ENCODE peak calls at places on chromosomes 3 and 15, in eight cellular contexts. J is NCI-H82; U is GM12891; F is C1 segment of cervical spinal cord; A is naive thymus-derived CD4-positive, alpha-beta T cell; T is activated CD8-positive, alpha-beta memory T cell treated with anti-CD3 and anti-CD28 coated beads for 1 hour; B is GOT3; R is esophagus squamous epithelium. V is an unnamed sample.

GRCh38 chr3:152574461-152575079 is 260.4 kb upstream of the P2RY1 start:
- DNase-seq in J (peak; percentile 81), U (no peak), F (no peak), A (peak; percentile 17), T (peak; percentile 2), B (no peak), R (no peak), V (peak; percentile 74)

GRCh38 chr3:182980204-182981037 is at the start of gene DCUN1D1:
- DNase-seq in J (peak; percentile 91), U (peak; percentile 96), F (peak; percentile 60), A (peak; percentile 86), T (peak; percentile 83), B (peak; percentile 76), R (peak; percentile 21), V (peak; percentile 75)

GRCh38 chr3:192212335-192212734 is 515.0 kb downstream of the FGF12 start:
- DNase-seq in J (peak; percentile 35), U (no peak), F (no peak), A (no peak), T (no peak), B (no peak), R (no peak), V (no peak)

GRCh38 chr3:19543212-19543841 is 390.7 kb downstream of the EFHB start:
- DNase-seq in J (peak; percentile 66), U (no peak), F (no peak), A (no peak), T (no peak), B (no peak), R (no peak), V (no peak)

GRCh38 chr15:65519781-65520299 is 2.4 kb upstream of the DPP8 start:
- DNase-seq in J (no peak), U (no peak), F (no peak), A (no peak), T (no peak), B (no peak), R (no peak), V (no peak)

GRCh38 chr3:187719628-187720336 is 17.4 kb upstream of the RTP2 start:
- DNase-seq in J (no peak), U (no peak), F (no peak), A (no peak), T (no peak), B (no peak), R (no peak), V (no peak)

GRCh38 chr3:128348805-128349531 is 117.7 kb downstream of the DNAJB8 start:
- DNase-seq in J (peak; percentile 78), U (peak; percentile 47), F (no peak), A (no peak), T (no peak), B (no peak), R (no peak), V (no peak)

GRCh38 chr3:186427627-186428026 is 65.6 kb upstream of the DGKG start:
- DNase-seq in J (no peak), U (no peak), F (no peak), A (no peak), T (no peak), B (no peak), R (no peak), V (no peak)

GRCh38 chr3:8649757-8650156 is 5.2 kb upstream of the SSUH2 start:
- DNase-seq in J (no peak), U (no peak), F (no peak), A (no peak), T (no peak), B (no peak), R (no peak), V (no peak)

GRCh38 chr15:66875588-66876422 is 173.8 kb downstream of the SMAD6 start:
- DNase-seq in J (no peak), U (no peak), F (no peak), A (no peak), T (no peak), B (no peak), R (no peak), V (no peak)

GRCh38 chr3:84946240-84946639 is 12.5 kb upstream of the CADM2 start:
- DNase-seq in J (no peak), U (no peak), F (no peak), A (no peak), T (no peak), B (no peak), R (no peak), V (no peak)

GRCh38 chr3:142649996-142650693 is 54.0 kb downstream of the PLS1 start:
- DNase-seq in J (no peak), U (no peak), F (no peak), A (no peak), T (no peak), B (no peak), R (no peak), V (peak; percentile 5)

GRCh38 chr15:38557855-38558713 is 6.5 kb downstream of the RASGRP1 start:
- DNase-seq in J (no peak), U (no peak), F (no peak), A (no peak), T (no peak), B (no peak), R (no peak), V (no peak)

GRCh38 chr3:123518892-123519485 is 65.9 kb downstream of the HACD2 start:
- DNase-seq in J (no peak), U (no peak), F (no peak), A (no peak), T (no peak), B (no peak), R (no peak), V (no peak)

V was measured in tibial nerve.